ENCODE peak calls at places on chromosomes 7 and 10, in six cellular contexts. E is non-pigmented ciliary epithelial cell, F is NCI-H2081, S is HTR-8/SVneo, C is AG20443, D is uterus. R is an unnamed sample.

GRCh38 chr7:29987083-29987482 is 2.5 kb downstream of the SCRN1 start:
- DNase-seq in E (no peak), F (no peak), S (no peak), C (no peak), D (no peak), R (no peak)

GRCh38 chr10:117132751-117133231 is 5.3 kb downstream of the VAX1 start:
- DNase-seq in E (no peak), F (no peak), S (no peak), C (no peak), D (no peak), R (no peak)

GRCh38 chr10:28250782-28251181 is 52.1 kb downstream of the MPP7 start:
- DNase-seq in E (no peak), F (no peak), S (peak), C (peak), D (no peak), R (no peak)

GRCh38 chr10:43853369-43853768 is 204.7 kb upstream of the ZNF32 start:
- DNase-seq in E (no peak), F (no peak), S (no peak), C (no peak), D (no peak), R (no peak)

GRCh38 chr10:31099101-31099500 is 67.4 kb upstream of the ZNF438 start:
- DNase-seq in E (no peak), F (no peak), S (no peak), C (no peak), D (no peak), R (no peak)

GRCh38 chr7:17521437-17521836 is 223.0 kb downstream of the AHR start:
- DNase-seq in E (peak), F (no peak), S (no peak), C (peak), D (no peak), R (no peak)

GRCh38 chr7:13990319-13990983 is 985 bp upstream of the ETV1 start:
- DNase-seq in E (no peak), F (peak), S (peak), C (peak), D (peak), R (peak)

GRCh38 chr7:158415316-158415715 is 172.3 kb downstream of the PTPRN2 start:
- DNase-seq in E (no peak), F (no peak), S (no peak), C (no peak), D (no peak), R (no peak)

GRCh38 chr7:47518827-47519226 is 63.1 kb downstream of the TNS3 start:
- DNase-seq in E (peak), F (no peak), S (no peak), C (peak), D (peak), R (peak)

GRCh38 chr7:37538945-37539344 is 90.3 kb upstream of the ELMO1 start:
- DNase-seq in E (no peak), F (no peak), S (no peak), C (no peak), D (no peak), R (no peak)

GRCh38 chr7:157854066-157854891 is 517.5 kb downstream of the DNAJB6 start:
- DNase-seq in E (no peak), F (no peak), S (no peak), C (no peak), D (no peak), R (no peak)

GRCh38 chr7:17234398-17235021 is 63.9 kb upstream of the AHR start:
- DNase-seq in E (peak), F (no peak), S (peak), C (peak), D (no peak), R (peak)